ENCODE peak calls at places on chromosomes 11 and 22, in ten cellular contexts. Y is psoas muscle, G is RWPE1, U is mesendoderm, H is colonic mucosa, A is sigmoid colon, C is hepatocyte, I is SJSA1, P is tibial artery, O is right cardiac atrium. Q is an unnamed sample.

GRCh38 chr11:76159983-76160661 is 46.2 kb downstream of the WNT11 start:
- DNase-seq in Y (no peak), G (no peak), U (no peak), H (no peak), A (no peak), C (no peak), I (no peak), P (no peak), O (no peak), Q (no peak)

GRCh38 chr11:59141673-59142460 is 789 bp upstream of the FAM111A start:
- DNase-seq in Y (no peak), G (peak), U (no peak), H (no peak), A (no peak), C (no peak), I (no peak), P (no peak), O (no peak), Q (no peak)

GRCh38 chr11:90229791-90230190 is 6.9 kb upstream of the CHORDC1 start:
- DNase-seq in Y (no peak), G (no peak), U (no peak), H (no peak), A (no peak), C (no peak), I (no peak), P (no peak), O (no peak), Q (no peak)

GRCh38 chr22:50672041-50672440 is 582 bp upstream of the SHANK3 start:
- DNase-seq in Y (no peak), G (no peak), U (no peak), H (no peak), A (no peak), C (peak), I (no peak), P (no peak), O (no peak), Q (no peak)

GRCh38 chr11:86116386-86116726 is 47.5 kb upstream of the PICALM start:
- DNase-seq in Y (no peak), G (peak), U (no peak), H (no peak), A (no peak), C (no peak), I (peak), P (no peak), O (no peak), Q (no peak)

GRCh38 chr11:2555376-2555775 is 110.6 kb downstream of the KCNQ1 start:
- DNase-seq in Y (peak), G (no peak), U (no peak), H (no peak), A (peak), C (no peak), I (no peak), P (peak), O (no peak), Q (no peak)

GRCh38 chr11:13261600-13262061 is 16.0 kb upstream of the BMAL1 start:
- DNase-seq in Y (no peak), G (peak), U (peak), H (no peak), A (no peak), C (no peak), I (peak), P (no peak), O (no peak), Q (peak)

GRCh38 chr22:17969732-17970131 is 54.6 kb downstream of the MICAL3 start:
- DNase-seq in Y (peak), G (peak), U (peak), H (no peak), A (no peak), C (peak), I (peak), P (no peak), O (peak), Q (no peak)

GRCh38 chr11:84607975-84608787 is 1019.0 kb downstream of the DLG2 start:
- DNase-seq in Y (no peak), G (no peak), U (no peak), H (no peak), A (no peak), C (no peak), I (no peak), P (no peak), O (no peak), Q (no peak)

GRCh38 chr11:127653071-127653470 is 652.5 kb upstream of the KIRREL3 start:
- DNase-seq in Y (no peak), G (no peak), U (no peak), H (no peak), A (no peak), C (no peak), I (no peak), P (no peak), O (no peak), Q (no peak)

GRCh38 chr11:134468081-134468668 is 56.1 kb upstream of the B3GAT1 start:
- DNase-seq in Y (no peak), G (no peak), U (no peak), H (peak), A (no peak), C (no peak), I (no peak), P (no peak), O (no peak), Q (no peak)

GRCh38 chr22:47839586-47840245 is 1077.3 kb downstream of the TBC1D22A start:
- DNase-seq in Y (no peak), G (no peak), U (no peak), H (no peak), A (no peak), C (no peak), I (no peak), P (no peak), O (no peak), Q (no peak)

GRCh38 chr22:23182289-23183106 is 2.2 kb downstream of the BCR start:
- DNase-seq in Y (no peak), G (peak), U (peak), H (peak), A (no peak), C (peak), I (no peak), P (no peak), O (no peak), Q (peak)

GRCh38 chr11:112343368-112344039 is 82.8 kb upstream of the PLET1 start:
- DNase-seq in Y (no peak), G (no peak), U (no peak), H (no peak), A (no peak), C (no peak), I (no peak), P (no peak), O (no peak), Q (no peak)

GRCh38 chr11:103897156-103897555 is 139.3 kb upstream of the DDI1 start:
- DNase-seq in Y (no peak), G (no peak), U (no peak), H (no peak), A (no peak), C (no peak), I (no peak), P (no peak), O (no peak), Q (no peak)

GRCh38 chr11:65640483-65641207 is 2.7 kb downstream of the SIPA1 start:
- DNase-seq in Y (peak), G (no peak), U (no peak), H (peak), A (no peak), C (no peak), I (no peak), P (no peak), O (no peak), Q (no peak)

GRCh38 chr11:12123799-12124198 is 13.4 kb downstream of the MICAL2 start:
- DNase-seq in Y (no peak), G (no peak), U (no peak), H (no peak), A (no peak), C (no peak), I (no peak), P (no peak), O (no peak), Q (no peak)

GRCh38 chr22:49735411-49736311 is 92.0 kb downstream of the BRD1 start:
- DNase-seq in Y (no peak), G (peak), U (peak), H (no peak), A (peak), C (peak), I (no peak), P (peak), O (no peak), Q (no peak)

GRCh38 chr11:110337570-110338193 is 41.3 kb upstream of the RDX start:
- DNase-seq in Y (no peak), G (peak), U (peak), H (no peak), A (no peak), C (peak), I (peak), P (no peak), O (no peak), Q (peak)

GRCh38 chr11:2524446-2525165 is 79.8 kb downstream of the KCNQ1 start:
- DNase-seq in Y (peak), G (no peak), U (no peak), H (peak), A (peak), C (no peak), I (no peak), P (peak), O (peak), Q (no peak)

GRCh38 chr11:114195981-114196731 is 100.0 kb upstream of the NNMT start:
- DNase-seq in Y (no peak), G (peak), U (peak), H (no peak), A (no peak), C (peak), I (no peak), P (peak), O (no peak), Q (no peak)

GRCh38 chr11:24421766-24422165 is 75.1 kb upstream of the LUZP2 start:
- DNase-seq in Y (no peak), G (peak), U (peak), H (no peak), A (no peak), C (no peak), I (no peak), P (no peak), O (no peak), Q (no peak)

GRCh38 chr11:1458340-1459218 is 28.0 kb downstream of the MOB2 start:
- DNase-seq in Y (peak), G (peak), U (peak), H (peak), A (peak), C (peak), I (no peak), P (peak), O (peak), Q (no peak)

GRCh38 chr11:77118971-77119370 is 9.1 kb upstream of the MYO7A start:
- DNase-seq in Y (no peak), G (no peak), U (no peak), H (no peak), A (no peak), C (no peak), I (no peak), P (no peak), O (no peak), Q (no peak)

GRCh38 chr11:115926090-115926489 is 421.9 kb upstream of the CADM1 start:
- DNase-seq in Y (no peak), G (no peak), U (no peak), H (no peak), A (no peak), C (no peak), I (no peak), P (no peak), O (no peak), Q (no peak)

GRCh38 chr11:36540998-36541397 is 26.8 kb upstream of the RAG1 start:
- DNase-seq in Y (peak), G (no peak), U (peak), H (peak), A (no peak), C (peak), I (no peak), P (no peak), O (no peak), Q (no peak)

GRCh38 chr11:91173701-91174100 is 950.9 kb upstream of the CHORDC1 start:
- DNase-seq in Y (no peak), G (no peak), U (no peak), H (no peak), A (no peak), C (no peak), I (no peak), P (no peak), O (no peak), Q (no peak)

GRCh38 chr11:76067099-76067498 is 139.2 kb downstream of the WNT11 start:
- DNase-seq in Y (no peak), G (no peak), U (no peak), H (no peak), A (no peak), C (no peak), I (no peak), P (no peak), O (no peak), Q (no peak)

GRCh38 chr11:108824601-108825000 is 159.7 kb downstream of the DDX10 start:
- DNase-seq in Y (no peak), G (no peak), U (no peak), H (no peak), A (no peak), C (no peak), I (no peak), P (no peak), O (no peak), Q (no peak)

GRCh38 chr22:44775862-44776261 is 23.5 kb downstream of the ARHGAP8 start:
- DNase-seq in Y (no peak), G (no peak), U (no peak), H (no peak), A (no peak), C (no peak), I (no peak), P (no peak), O (no peak), Q (no peak)

GRCh38 chr11:6855971-6856542 is 6.8 kb upstream of the OR10A2 start:
- DNase-seq in Y (no peak), G (peak), U (peak), H (no peak), A (no peak), C (peak), I (no peak), P (no peak), O (no peak), Q (peak)

GRCh38 chr11:95563173-95563572 is 226.4 kb downstream of the FAM76B start:
- DNase-seq in Y (no peak), G (no peak), U (peak), H (no peak), A (no peak), C (no peak), I (no peak), P (no peak), O (no peak), Q (no peak)

GRCh38 chr11:78429209-78429608 is 11.6 kb upstream of the GAB2 start:
- DNase-seq in Y (no peak), G (no peak), U (peak), H (no peak), A (no peak), C (no peak), I (no peak), P (no peak), O (no peak), Q (no peak)

GRCh38 chr11:79623375-79623774 is 182.5 kb upstream of the TENM4 start:
- DNase-seq in Y (no peak), G (no peak), U (no peak), H (no peak), A (no peak), C (no peak), I (no peak), P (no peak), O (no peak), Q (no peak)

GRCh38 chr11:34251640-34251980 is 106.2 kb downstream of the ABTB2 start:
- DNase-seq in Y (no peak), G (no peak), U (no peak), H (no peak), A (no peak), C (no peak), I (no peak), P (no peak), O (no peak), Q (no peak)

GRCh38 chr11:20355221-20356219 is 8.0 kb upstream of the HTATIP2 start:
- DNase-seq in Y (no peak), G (peak), U (peak), H (peak), A (no peak), C (peak), I (no peak), P (no peak), O (no peak), Q (no peak)

GRCh38 chr22:45533731-45534130 is 31.0 kb downstream of the FBLN1 start:
- DNase-seq in Y (no peak), G (no peak), U (no peak), H (no peak), A (no peak), C (no peak), I (no peak), P (no peak), O (no peak), Q (no peak)

GRCh38 chr11:2272241-2272945 is 2.0 kb upstream of the ASCL2 start:
- DNase-seq in Y (no peak), G (no peak), U (no peak), H (peak), A (peak), C (no peak), I (no peak), P (peak), O (no peak), Q (no peak)

GRCh38 chr11:59180168-59180567 is 8.2 kb downstream of the DTX4 start:
- DNase-seq in Y (no peak), G (no peak), U (no peak), H (no peak), A (no peak), C (no peak), I (no peak), P (no peak), O (no peak), Q (no peak)

GRCh38 chr11:66221726-66222236 is 46.7 kb upstream of the RAB1B start:
- DNase-seq in Y (no peak), G (no peak), U (peak), H (no peak), A (peak), C (no peak), I (peak), P (peak), O (no peak), Q (no peak)

DNA sequence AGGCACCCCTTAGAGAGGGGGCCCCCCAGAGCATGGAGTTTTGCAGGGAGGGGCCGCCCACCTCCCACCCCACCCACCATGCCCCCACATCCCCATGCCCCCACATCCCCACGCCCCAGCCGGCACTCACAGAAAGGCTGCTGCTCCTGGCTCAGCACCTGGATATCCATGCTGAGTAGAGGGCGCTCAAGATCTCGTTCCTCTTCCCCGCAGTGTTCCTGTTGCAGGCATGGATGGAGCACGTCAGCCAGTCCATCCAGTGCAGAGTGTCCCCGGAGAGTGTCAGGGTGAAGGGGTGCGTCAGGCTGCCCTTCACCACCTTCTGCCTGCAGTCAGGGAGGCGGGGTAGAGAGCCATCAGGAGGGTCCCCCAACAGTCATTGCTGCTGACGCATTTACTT is 156.2 kb downstream of the CRYBB2 start:
- DNase-seq in Y (no peak), G (no peak), U (peak), H (no peak), A (no peak), C (no peak), I (no peak), P (no peak), O (no peak), Q (no peak)
- H3K27ac ChIP-seq in Y (no peak), G (no peak), U (no peak), H (no peak), A (no peak), C (no peak), I (no peak), P (no peak), O (no peak), Q (no peak)

DNA sequence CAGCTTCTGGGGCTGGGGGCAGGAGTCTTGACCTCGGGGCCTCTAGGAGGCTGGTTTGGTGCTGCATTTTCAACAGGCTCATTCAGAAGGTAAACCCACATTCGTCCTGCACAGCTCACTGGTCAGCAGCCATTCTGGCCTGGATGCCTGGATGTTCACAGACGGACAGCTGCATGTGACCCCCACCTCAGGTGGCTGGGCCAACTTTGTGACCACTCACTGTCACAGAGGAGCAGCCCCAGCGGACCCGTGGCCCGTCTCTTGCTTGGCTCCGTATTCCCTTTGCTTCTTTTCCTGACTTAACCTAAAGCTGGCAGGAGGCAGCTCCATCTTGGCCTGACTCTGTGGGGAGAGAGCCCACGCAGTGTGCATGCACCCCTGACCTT is 8.2 kb downstream of the DGCR8 start:
- DNase-seq in Y (no peak), G (no peak), U (no peak), H (no peak), A (no peak), C (no peak), I (no peak), P (peak), O (no peak), Q (no peak)
- H3K27ac ChIP-seq in Y (no peak), G (no peak), U (no peak), H (no peak), A (no peak), C (no peak), I (no peak), P (no peak), O (no peak), Q (no peak)

GRCh38 chr11:70271635-70271953 is 1.1 kb downstream of the PPFIA1 start:
- DNase-seq in Y (no peak), G (no peak), U (no peak), H (no peak), A (peak), C (no peak), I (no peak), P (no peak), O (no peak), Q (no peak)

GRCh38 chr11:70272009-70272408 is 1.5 kb downstream of the PPFIA1 start:
- DNase-seq in Y (no peak), G (no peak), U (no peak), H (no peak), A (peak), C (no peak), I (no peak), P (no peak), O (no peak), Q (no peak)

GRCh38 chr11:70270104-70270876 is at the start of gene PPFIA1:
- DNase-seq in Y (peak), G (peak), U (peak), H (peak), A (peak), C (peak), I (peak), P (peak), O (peak), Q (peak)

GRCh38 chr11:70268526-70268925 is 2.0 kb upstream of the PPFIA1 start:
- DNase-seq in Y (no peak), G (no peak), U (no peak), H (no peak), A (no peak), C (no peak), I (no peak), P (no peak), O (no peak), Q (no peak)

DNA sequence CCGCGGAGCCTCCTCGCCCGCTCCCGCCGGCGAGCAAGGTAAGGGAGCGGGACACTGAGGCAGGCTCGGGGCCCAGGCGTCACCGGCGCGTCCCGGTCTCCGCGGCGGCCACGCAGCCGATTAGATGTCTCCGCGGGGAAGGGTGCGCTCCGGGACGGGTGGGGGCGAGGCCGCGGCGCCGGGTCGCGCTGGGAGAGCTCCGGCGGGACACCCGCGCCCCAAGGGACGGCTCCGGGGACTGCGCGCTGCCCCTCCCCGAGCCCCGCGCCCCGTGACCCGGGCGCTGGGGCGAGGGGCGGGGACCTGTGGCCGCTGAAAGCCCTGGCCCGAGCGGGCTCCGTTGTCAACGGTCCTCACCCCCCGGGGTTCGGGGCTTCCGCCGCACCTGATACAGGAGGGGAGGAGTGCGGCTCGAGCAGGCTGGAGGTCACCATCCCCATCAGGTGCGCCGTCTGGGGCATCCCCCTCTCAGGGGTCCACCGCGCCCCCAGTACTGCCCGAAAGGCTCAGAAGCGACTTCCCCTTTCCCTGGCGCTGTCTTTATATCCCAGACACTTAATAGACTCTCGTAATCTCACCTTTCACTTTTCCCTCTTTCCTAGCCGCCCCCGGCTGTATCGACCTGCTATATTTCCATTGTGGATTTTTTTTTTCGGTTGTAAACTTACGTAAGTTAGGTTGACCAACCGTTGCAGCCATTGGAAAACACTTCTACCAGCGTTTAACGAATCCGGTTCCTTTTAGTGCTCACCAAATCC is 566 bp downstream of the PPFIA1 start:
- DNase-seq in Y (peak), G (peak), U (peak), H (peak), A (peak), C (peak), I (peak), P (peak), O (peak), Q (no peak)
- H3K27ac ChIP-seq in Y (peak), G (peak), U (peak), H (peak), A (peak), C (peak), I (peak), P (peak), O (peak), Q (peak)

GRCh38 chr22:41862160-41862529 is 29.2 kb downstream of the SREBF2 start:
- DNase-seq in Y (no peak), G (no peak), U (no peak), H (no peak), A (no peak), C (peak), I (peak), P (no peak), O (no peak), Q (no peak)
- H3K27ac ChIP-seq in Y (peak), G (peak), U (no peak), H (peak), A (peak), C (peak), I (no peak), P (no peak), O (peak), Q (no peak)